ENCODE peak calls at places on chromosome 16, in five cellular contexts. P is heart left ventricle, K is lower lobe of right lung, Y is substantia nigra, Q is lung. A is an unnamed sample.
A peak's percentile ranks its signal among the peaks of the same experiment; 100 is the strongest.

GRCh38 chr16:10556240-10556639 is 24.2 kb downstream of the EMP2 start:
- DNase-seq in P (no peak), K (no peak), Y (no peak), Q (no peak), A (no peak)

GRCh38 chr16:84618428-84619102 is 687 bp upstream of the COTL1 start:
- DNase-seq in P (peak; percentile 63), K (no peak), Y (no peak), Q (no peak), A (no peak)

GRCh38 chr16:65772134-65772732 is 594.3 kb upstream of the CDH5 start:
- DNase-seq in P (no peak), K (no peak), Y (no peak), Q (no peak), A (no peak)

GRCh38 chr16:64182985-64183384 is 938.9 kb downstream of the CDH11 start:
- DNase-seq in P (no peak), K (no peak), Y (no peak), Q (no peak), A (no peak)

GRCh38 chr16:87724490-87725291 is 41.1 kb downstream of the KLHDC4 start:
- DNase-seq in P (no peak), K (no peak), Y (no peak), Q (no peak), A (no peak)

GRCh38 chr16:28473714-28474265 is 1.7 kb upstream of the NPIPB7 start:
- DNase-seq in P (no peak), K (no peak), Y (no peak), Q (no peak), A (no peak)

GRCh38 chr16:85153656-85154091 is 41.4 kb upstream of the CIBAR2 start:
- DNase-seq in P (no peak), K (no peak), Y (no peak), Q (no peak), A (no peak)

GRCh38 chr16:86620184-86620583 is 41.8 kb downstream of the FOXL1 start:
- DNase-seq in P (no peak), K (no peak), Y (no peak), Q (no peak), A (no peak)

GRCh38 chr16:86018487-86018886 is 119.5 kb downstream of the IRF8 start:
- DNase-seq in P (no peak), K (peak; percentile 67), Y (no peak), Q (peak; percentile 37), A (no peak)

GRCh38 chr16:86379505-86379846 is 130.9 kb upstream of the FOXF1 start:
- DNase-seq in P (no peak), K (no peak), Y (no peak), Q (no peak), A (no peak)

GRCh38 chr16:21598676-21599157 is 660 bp upstream of the METTL9 start:
- DNase-seq in P (no peak), K (no peak), Y (no peak), Q (no peak), A (peak; percentile 48)

GRCh38 chr16:86479419-86479818 is 30.9 kb upstream of the FOXF1 start:
- DNase-seq in P (no peak), K (no peak), Y (no peak), Q (no peak), A (no peak)

GRCh38 chr16:24419709-24420108 is 119.7 kb upstream of the RBBP6 start:
- DNase-seq in P (no peak), K (no peak), Y (no peak), Q (no peak), A (no peak)

GRCh38 chr16:71923941-71924690 is 28.8 kb downstream of the IST1 start:
- DNase-seq in P (no peak), K (no peak), Y (no peak), Q (no peak), A (no peak)

GRCh38 chr16:1097800-1098199 is 1.8 kb upstream of the C1QTNF8 start:
- DNase-seq in P (peak; percentile 88), K (no peak), Y (no peak), Q (no peak), A (peak; percentile 16)

GRCh38 chr16:86616906-86617305 is 38.6 kb downstream of the FOXL1 start:
- DNase-seq in P (no peak), K (no peak), Y (no peak), Q (no peak), A (no peak)

GRCh38 chr16:75621170-75621477 is 2.0 kb downstream of the ADAT1 start:
- DNase-seq in P (no peak), K (no peak), Y (no peak), Q (no peak), A (no peak)

GRCh38 chr16:78987676-78988075 is 612.9 kb downstream of the MAF start:
- DNase-seq in P (no peak), K (no peak), Y (no peak), Q (no peak), A (no peak)

GRCh38 chr16:11621920-11622651 is 35.4 kb upstream of the LITAF start:
- DNase-seq in P (no peak), K (no peak), Y (no peak), Q (no peak), A (no peak)

GRCh38 chr16:29664133-29664912 is 1.3 kb downstream of the SPN start:
- DNase-seq in P (no peak), K (peak; percentile 70), Y (no peak), Q (no peak), A (no peak)

GRCh38 chr16:24525970-24526559 is 13.3 kb upstream of the RBBP6 start:
- DNase-seq in P (no peak), K (no peak), Y (no peak), Q (peak; percentile 46), A (no peak)

GRCh38 chr16:84063972-84064371 is 21.4 kb upstream of the SLC38A8 start:
- DNase-seq in P (no peak), K (no peak), Y (no peak), Q (no peak), A (no peak)

GRCh38 chr16:50315346-50315997 is 49.1 kb downstream of the ADCY7 start:
- DNase-seq in P (peak; percentile 61), K (peak; percentile 32), Y (no peak), Q (peak; percentile 25), A (no peak)
- H3K27ac ChIP-seq in P (no peak overlapping the region), K (no peak overlapping the region), Y (no peak overlapping the region), Q (no peak overlapping the region), A (no peak overlapping the region)

GRCh38 chr16:30710971-30711370 is 12.0 kb downstream of the SRCAP start:
- DNase-seq in P (no peak), K (no peak), Y (no peak), Q (no peak), A (no peak)
- H3K27ac ChIP-seq in P (no peak overlapping the region), K (no peak overlapping the region), Y (peak overlapping the region; percentile 18), Q (no peak overlapping the region), A (no peak overlapping the region)

DNA sequence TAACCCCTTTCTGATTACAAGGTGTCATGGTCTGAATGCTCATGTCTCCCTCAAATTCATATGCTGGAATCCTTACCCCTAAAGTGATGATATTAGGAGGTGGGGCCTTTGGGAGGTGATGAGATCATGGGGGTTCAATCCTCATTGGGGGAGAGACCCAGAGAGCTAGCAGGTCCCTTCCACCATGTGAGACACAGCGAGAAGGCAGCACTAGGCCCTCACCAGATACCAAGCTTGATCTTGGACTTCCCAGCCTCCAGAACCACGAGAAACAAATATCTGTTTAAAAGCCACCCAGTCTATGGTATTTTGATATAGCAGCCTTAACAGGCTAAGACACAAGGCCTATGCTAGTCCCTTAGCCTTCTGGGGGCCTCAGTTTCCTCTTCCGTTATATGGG is 45.9 kb downstream of the MYH11 start:
- DNase-seq in P (no peak), K (no peak), Y (no peak), Q (no peak), A (no peak)
- H3K27ac ChIP-seq in P (no peak overlapping the region), K (no peak overlapping the region), Y (no peak overlapping the region), Q (peak overlapping the region; percentile 28), A (no peak overlapping the region)

DNA sequence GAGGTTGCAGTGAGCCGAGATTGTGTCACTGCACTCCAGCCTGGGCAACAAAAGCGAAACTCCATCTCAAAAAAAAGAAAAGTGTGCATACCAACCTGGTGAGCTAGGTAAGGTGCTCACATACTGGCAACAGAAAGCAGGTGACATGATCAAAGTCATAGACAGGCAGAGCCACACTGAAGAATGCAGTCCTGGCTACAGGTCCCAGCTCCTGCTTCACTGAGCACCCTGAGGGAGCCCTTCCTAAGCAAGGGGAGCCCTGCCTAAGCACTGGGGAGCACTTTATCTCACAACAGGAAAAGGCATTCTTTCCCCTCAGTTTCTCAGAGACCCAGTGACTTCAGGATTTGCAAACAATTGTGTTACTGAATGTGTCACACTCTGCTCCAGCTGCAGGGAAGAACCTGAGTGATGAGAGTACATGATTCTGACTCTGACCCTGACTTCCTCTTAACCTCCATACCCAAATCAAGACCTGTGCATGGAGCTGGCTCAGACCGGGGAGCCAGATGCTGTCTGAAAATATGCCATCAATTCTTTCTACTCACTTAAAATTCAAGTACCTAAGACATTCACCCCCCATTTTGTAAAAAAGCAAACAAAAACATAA is 40.5 kb downstream of the ANKRD11 start:
- DNase-seq in P (no peak), K (no peak), Y (no peak), Q (no peak), A (no peak)
- H3K27ac ChIP-seq in P (no peak overlapping the region), K (no peak overlapping the region), Y (no peak overlapping the region), Q (peak overlapping the region; percentile 53), A (no peak overlapping the region)